ENCODE peak calls at places on chromosomes 13 and 19, in five cellular contexts. W is T1000, Y is NCI-H2029, I is NCI-H460, A is Ammon's horn. J is an unnamed sample.

GRCh38 chr19:44142014-44142523 is 715 bp downstream of the ZNF234 start:
- DNase-seq in W (no peak), Y (no peak), I (no peak), A (peak; percentile 5), J (peak; percentile 14)

GRCh38 chr19:41848666-41849065 is 3.8 kb downstream of the DMRTC2 start:
- DNase-seq in I (no peak), W (no peak), A (no peak), Y (no peak), J (no peak)

GRCh38 chr13:30551194-30551593 is 66.5 kb upstream of the USPL1 start:
- DNase-seq in I (peak; percentile 20), W (no peak), A (no peak), Y (no peak), J (no peak)

GRCh38 chr13:108895220-108895704 is 265.9 kb downstream of the MYO16 start:
- DNase-seq in I (peak; percentile 48), W (no peak), A (peak; percentile 32), Y (peak; percentile 59), J (no peak)

GRCh38 chr13:46178821-46179220 is 3.2 kb downstream of the LCP1 start:
- DNase-seq in W (no peak), I (no peak), A (no peak), Y (no peak), J (no peak)

GRCh38 chr19:11552666-11553372 is 6.2 kb downstream of the ELOF1 start:
- DNase-seq in A (no peak), W (no peak), Y (no peak), I (no peak), J (no peak)

GRCh38 chr19:48950159-48950558 is 4.5 kb upstream of the BAX start:
- DNase-seq in I (no peak), Y (no peak), A (no peak), W (no peak), J (no peak)

GRCh38 chr13:97339019-97339988 is 94.7 kb upstream of the RAP2A start:
- DNase-seq in I (no peak), A (peak; percentile 76), W (no peak), Y (no peak), J (peak; percentile 87)

GRCh38 chr19:51398096-51398704 is 7.8 kb upstream of the C19orf84 start:
- DNase-seq in Y (no peak), I (no peak), W (no peak), A (peak; percentile 54), J (no peak)

GRCh38 chr13:98059276-98059675 is 83.6 kb upstream of the FARP1 start:
- DNase-seq in A (no peak), W (no peak), I (no peak), Y (no peak), J (no peak)

GRCh38 chr19:6801397-6802086 is 29.0 kb downstream of the VAV1 start:
- DNase-seq in A (peak; percentile 64), Y (peak; percentile 61), W (no peak), I (peak; percentile 63), J (no peak)

GRCh38 chr13:60229708-60230272 is 66.1 kb upstream of the DIAPH3 start:
- DNase-seq in W (no peak), Y (no peak), A (no peak), I (no peak), J (no peak)

GRCh38 chr19:10603084-10603872 is 16.2 kb upstream of the AP1M2 start:
- DNase-seq in I (no peak), A (no peak), Y (no peak), W (no peak), J (no peak)

GRCh38 chr13:83184819-83185218 is 697.5 kb downstream of the SLITRK1 start:
- DNase-seq in W (no peak), A (no peak), Y (no peak), I (no peak), J (peak; percentile 7)

GRCh38 chr19:18590273-18591272 is 2.0 kb downstream of the REX1BD start:
- DNase-seq in W (peak; percentile 64), A (peak; percentile 94), Y (peak; percentile 93), I (no peak), J (no peak)

GRCh38 chr13:28438598-28439334 is 56.2 kb downstream of the FLT1 start:
- DNase-seq in W (no peak), A (no peak), I (no peak), Y (no peak), J (no peak)

GRCh38 chr19:32876236-32876918 is 6.8 kb upstream of the SLC7A9 start:
- DNase-seq in I (no peak), A (no peak), W (no peak), Y (no peak), J (no peak)